ENCODE peak calls at places on chromosomes 3 and 15, in six cellular contexts. One of them, this sample, is unnamed.

GRCh38 chr3:54891540-54891897 is 36.3 kb downstream of the LRTM1 start:
- DNase-seq in coronary artery: peak; percentile 76
- DNase-seq in retinal pigment epithelial cell: peak; percentile 82
- DNase-seq in lung: peak; percentile 84
- DNase-seq in lower lobe of right lung: peak; percentile 73
- DNase-seq in GM23338: no peak
- DNase-seq in this sample: peak; percentile 89

GRCh38 chr3:123623346-123623880 is 38.6 kb upstream of the HACD2 start:
- DNase-seq in lower lobe of right lung: no peak
- DNase-seq in GM23338: no peak
- DNase-seq in lung: no peak
- DNase-seq in retinal pigment epithelial cell: no peak
- DNase-seq in coronary artery: peak; percentile 60
- DNase-seq in this sample: no peak

GRCh38 chr15:89575656-89576416 is 567 bp downstream of the TICRR start:
- DNase-seq in retinal pigment epithelial cell: no peak
- DNase-seq in lung: no peak
- DNase-seq in coronary artery: peak; percentile 78
- DNase-seq in lower lobe of right lung: no peak
- DNase-seq in GM23338: peak; percentile 59
- DNase-seq in this sample: no peak

GRCh38 chr15:84598993-84599392 is 1.8 kb upstream of the ZSCAN2 start:
- DNase-seq in coronary artery: no peak
- DNase-seq in retinal pigment epithelial cell: no peak
- DNase-seq in lower lobe of right lung: no peak
- DNase-seq in lung: no peak
- DNase-seq in GM23338: peak; percentile 83
- DNase-seq in this sample: no peak

GRCh38 chr3:195208183-195208582 is 62.8 kb downstream of the XXYLT1 start:
- DNase-seq in retinal pigment epithelial cell: no peak
- DNase-seq in lung: peak; percentile 15
- DNase-seq in GM23338: no peak
- DNase-seq in lower lobe of right lung: no peak
- DNase-seq in coronary artery: no peak
- DNase-seq in this sample: no peak

GRCh38 chr3:142990706-142991105 is 10.7 kb upstream of the U2SURP start:
- DNase-seq in retinal pigment epithelial cell: no peak
- DNase-seq in GM23338: no peak
- DNase-seq in lower lobe of right lung: no peak
- DNase-seq in lung: no peak
- DNase-seq in coronary artery: no peak
- DNase-seq in this sample: no peak

GRCh38 chr15:35068861-35069260 is 16.2 kb downstream of the NANOGP8 start:
- DNase-seq in lung: no peak
- DNase-seq in coronary artery: no peak
- DNase-seq in GM23338: no peak
- DNase-seq in lower lobe of right lung: no peak
- DNase-seq in retinal pigment epithelial cell: no peak
- DNase-seq in this sample: no peak

GRCh38 chr3:169085827-169086226 is 577.7 kb downstream of the MECOM start:
- DNase-seq in coronary artery: no peak
- DNase-seq in GM23338: peak; percentile 68
- DNase-seq in lung: no peak
- DNase-seq in retinal pigment epithelial cell: no peak
- DNase-seq in lower lobe of right lung: no peak
- DNase-seq in this sample: peak; percentile 26

GRCh38 chr3:149727676-149728075 is 24.6 kb downstream of the COMMD2 start:
- DNase-seq in GM23338: no peak
- DNase-seq in lower lobe of right lung: no peak
- DNase-seq in retinal pigment epithelial cell: no peak
- DNase-seq in coronary artery: no peak
- DNase-seq in lung: no peak
- DNase-seq in this sample: no peak

GRCh38 chr3:142850395-142851023 is 38.4 kb downstream of the PCOLCE2 start:
- DNase-seq in coronary artery: no peak
- DNase-seq in lower lobe of right lung: peak; percentile 66
- DNase-seq in retinal pigment epithelial cell: peak; percentile 65
- DNase-seq in lung: peak; percentile 66
- DNase-seq in GM23338: no peak
- DNase-seq in this sample: peak; percentile 88

GRCh38 chr3:11690863-11691833 is 47.4 kb upstream of the VGLL4 start:
- DNase-seq in lower lobe of right lung: no peak
- DNase-seq in coronary artery: no peak
- DNase-seq in lung: no peak
- DNase-seq in GM23338: peak; percentile 72
- DNase-seq in retinal pigment epithelial cell: peak; percentile 39
- DNase-seq in this sample: peak; percentile 70

GRCh38 chr15:99433026-99433756 is 132.6 kb upstream of the MEF2A start:
- DNase-seq in retinal pigment epithelial cell: no peak
- DNase-seq in coronary artery: no peak
- DNase-seq in lower lobe of right lung: peak; percentile 75
- DNase-seq in GM23338: no peak
- DNase-seq in lung: no peak
- DNase-seq in this sample: no peak

GRCh38 chr3:35931867-35932266 is 292.5 kb downstream of the ARPP21 start:
- DNase-seq in lower lobe of right lung: no peak
- DNase-seq in lung: no peak
- DNase-seq in retinal pigment epithelial cell: no peak
- DNase-seq in coronary artery: no peak
- DNase-seq in GM23338: no peak
- DNase-seq in this sample: no peak

GRCh38 chr15:70165811-70166284 is 68.1 kb upstream of the TLE3 start:
- DNase-seq in lung: no peak
- DNase-seq in retinal pigment epithelial cell: no peak
- DNase-seq in coronary artery: no peak
- DNase-seq in GM23338: no peak
- DNase-seq in lower lobe of right lung: no peak
- DNase-seq in this sample: no peak

GRCh38 chr3:125958511-125959316 is 10.3 kb upstream of the ROPN1B start:
- DNase-seq in GM23338: peak; percentile 80
- DNase-seq in lung: no peak
- DNase-seq in retinal pigment epithelial cell: no peak
- DNase-seq in coronary artery: no peak
- DNase-seq in lower lobe of right lung: peak; percentile 43
- DNase-seq in this sample: no peak

GRCh38 chr3:174397848-174398247 is 461.3 kb upstream of the NAALADL2 start:
- DNase-seq in coronary artery: no peak
- DNase-seq in lung: no peak
- DNase-seq in lower lobe of right lung: no peak
- DNase-seq in retinal pigment epithelial cell: no peak
- DNase-seq in GM23338: peak; percentile 54
- DNase-seq in this sample: no peak

GRCh38 chr3:88991496-88991895 is 115.9 kb upstream of the EPHA3 start:
- DNase-seq in lower lobe of right lung: no peak
- DNase-seq in coronary artery: no peak
- DNase-seq in lung: no peak
- DNase-seq in retinal pigment epithelial cell: no peak
- DNase-seq in GM23338: no peak
- DNase-seq in this sample: peak; percentile 5

GRCh38 chr3:58487140-58487886 is 4.6 kb upstream of the KCTD6 start:
- DNase-seq in lung: no peak
- DNase-seq in retinal pigment epithelial cell: no peak
- DNase-seq in GM23338: no peak
- DNase-seq in lower lobe of right lung: no peak
- DNase-seq in coronary artery: no peak
- DNase-seq in this sample: no peak

GRCh38 chr3:7307410-7307809 is 446.5 kb downstream of the GRM7 start:
- DNase-seq in lung: no peak
- DNase-seq in retinal pigment epithelial cell: no peak
- DNase-seq in lower lobe of right lung: no peak
- DNase-seq in coronary artery: no peak
- DNase-seq in GM23338: no peak
- DNase-seq in this sample: no peak

GRCh38 chr3:118501152-118501551 is 533.5 kb downstream of the IGSF11 start:
- DNase-seq in coronary artery: no peak
- DNase-seq in lung: peak; percentile 29
- DNase-seq in lower lobe of right lung: peak; percentile 46
- DNase-seq in retinal pigment epithelial cell: peak; percentile 26
- DNase-seq in GM23338: peak; percentile 69
- DNase-seq in this sample: no peak

GRCh38 chr3:43948013-43948412 is 257.3 kb downstream of the ABHD5 start:
- DNase-seq in coronary artery: no peak
- DNase-seq in GM23338: no peak
- DNase-seq in retinal pigment epithelial cell: no peak
- DNase-seq in lung: no peak
- DNase-seq in lower lobe of right lung: no peak
- DNase-seq in this sample: no peak

GRCh38 chr15:53962646-53963561 is 15.3 kb upstream of the UNC13C start:
- DNase-seq in GM23338: peak; percentile 32
- DNase-seq in lung: peak; percentile 29
- DNase-seq in lower lobe of right lung: peak; percentile 49
- DNase-seq in coronary artery: no peak
- DNase-seq in retinal pigment epithelial cell: no peak
- DNase-seq in this sample: no peak

GRCh38 chr3:65412591-65412990 is 626.1 kb downstream of the MAGI1 start:
- DNase-seq in lung: no peak
- DNase-seq in GM23338: peak; percentile 35
- DNase-seq in lower lobe of right lung: no peak
- DNase-seq in coronary artery: no peak
- DNase-seq in retinal pigment epithelial cell: no peak
- DNase-seq in this sample: no peak

GRCh38 chr3:182248349-182248880 is 536.7 kb downstream of the SOX2 start:
- DNase-seq in lower lobe of right lung: no peak
- DNase-seq in GM23338: no peak
- DNase-seq in coronary artery: no peak
- DNase-seq in lung: no peak
- DNase-seq in retinal pigment epithelial cell: no peak
- DNase-seq in this sample: no peak

DNA sequence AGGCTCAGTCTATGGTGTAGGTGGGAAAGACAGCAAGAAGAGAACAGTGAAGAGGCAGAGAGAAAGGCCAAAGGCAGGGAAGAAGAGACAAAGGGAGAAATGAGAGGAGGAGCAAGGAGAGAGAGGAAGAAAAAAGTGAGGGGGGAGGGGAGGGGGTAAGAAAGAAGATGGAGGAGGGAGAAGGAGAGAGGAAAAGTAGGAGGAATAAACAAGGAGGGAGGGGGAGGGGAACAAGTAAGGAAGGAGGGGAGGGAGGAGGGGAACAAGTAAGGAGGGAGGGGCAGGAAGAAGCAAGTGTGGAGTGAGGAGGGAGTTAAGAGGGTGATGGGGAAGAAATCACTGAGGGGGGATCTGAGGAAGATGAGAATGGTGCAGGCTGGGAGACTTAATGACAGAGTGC is 45.5 kb upstream of the FGD5 start:
- DNase-seq in retinal pigment epithelial cell: no peak
- DNase-seq in lower lobe of right lung: no peak
- DNase-seq in GM23338: peak; percentile 57
- DNase-seq in coronary artery: no peak
- DNase-seq in lung: peak; percentile 1
- DNase-seq in this sample: no peak
- H3K4me3 ChIP-seq in retinal pigment epithelial cell: no peak overlapping the region
- H3K4me3 ChIP-seq in lower lobe of right lung: no peak overlapping the region
- H3K4me3 ChIP-seq in GM23338: no peak overlapping the region
- H3K4me3 ChIP-seq in coronary artery: no peak overlapping the region
- H3K4me3 ChIP-seq in lung: no peak overlapping the region
- H3K4me3 ChIP-seq in this sample: no peak overlapping the region

GRCh38 chr3:128167646-128167972 is 14.3 kb downstream of the EEFSEC start:
- DNase-seq in retinal pigment epithelial cell: no peak
- DNase-seq in GM23338: no peak
- DNase-seq in coronary artery: no peak
- DNase-seq in lung: no peak
- DNase-seq in lower lobe of right lung: no peak
- DNase-seq in this sample: no peak
- H3K4me3 ChIP-seq in retinal pigment epithelial cell: no peak overlapping the region
- H3K4me3 ChIP-seq in GM23338: no peak overlapping the region
- H3K4me3 ChIP-seq in coronary artery: no peak overlapping the region
- H3K4me3 ChIP-seq in lung: no peak overlapping the region
- H3K4me3 ChIP-seq in lower lobe of right lung: no peak overlapping the region
- H3K4me3 ChIP-seq in this sample: no peak overlapping the region

GRCh38 chr15:93066834-93067648 is 22.0 kb downstream of the RGMA start:
- DNase-seq in lung: no peak
- DNase-seq in retinal pigment epithelial cell: no peak
- DNase-seq in GM23338: no peak
- DNase-seq in coronary artery: no peak
- DNase-seq in lower lobe of right lung: no peak
- DNase-seq in this sample: no peak
- H3K4me3 ChIP-seq in lung: no peak overlapping the region
- H3K4me3 ChIP-seq in retinal pigment epithelial cell: no peak overlapping the region
- H3K4me3 ChIP-seq in GM23338: no peak overlapping the region
- H3K4me3 ChIP-seq in coronary artery: peak overlapping the region; percentile 28
- H3K4me3 ChIP-seq in lower lobe of right lung: no peak overlapping the region
- H3K4me3 ChIP-seq in this sample: no peak overlapping the region

GRCh38 chr15:82177291-82178010 is 85.1 kb downstream of the EFL1 start:
- DNase-seq in lower lobe of right lung: no peak
- DNase-seq in GM23338: no peak
- DNase-seq in lung: no peak
- DNase-seq in coronary artery: no peak
- DNase-seq in retinal pigment epithelial cell: no peak
- DNase-seq in this sample: no peak
- H3K4me3 ChIP-seq in lower lobe of right lung: no peak overlapping the region
- H3K4me3 ChIP-seq in GM23338: no peak overlapping the region
- H3K4me3 ChIP-seq in lung: no peak overlapping the region
- H3K4me3 ChIP-seq in coronary artery: no peak overlapping the region
- H3K4me3 ChIP-seq in retinal pigment epithelial cell: no peak overlapping the region
- H3K4me3 ChIP-seq in this sample: no peak overlapping the region

DNA sequence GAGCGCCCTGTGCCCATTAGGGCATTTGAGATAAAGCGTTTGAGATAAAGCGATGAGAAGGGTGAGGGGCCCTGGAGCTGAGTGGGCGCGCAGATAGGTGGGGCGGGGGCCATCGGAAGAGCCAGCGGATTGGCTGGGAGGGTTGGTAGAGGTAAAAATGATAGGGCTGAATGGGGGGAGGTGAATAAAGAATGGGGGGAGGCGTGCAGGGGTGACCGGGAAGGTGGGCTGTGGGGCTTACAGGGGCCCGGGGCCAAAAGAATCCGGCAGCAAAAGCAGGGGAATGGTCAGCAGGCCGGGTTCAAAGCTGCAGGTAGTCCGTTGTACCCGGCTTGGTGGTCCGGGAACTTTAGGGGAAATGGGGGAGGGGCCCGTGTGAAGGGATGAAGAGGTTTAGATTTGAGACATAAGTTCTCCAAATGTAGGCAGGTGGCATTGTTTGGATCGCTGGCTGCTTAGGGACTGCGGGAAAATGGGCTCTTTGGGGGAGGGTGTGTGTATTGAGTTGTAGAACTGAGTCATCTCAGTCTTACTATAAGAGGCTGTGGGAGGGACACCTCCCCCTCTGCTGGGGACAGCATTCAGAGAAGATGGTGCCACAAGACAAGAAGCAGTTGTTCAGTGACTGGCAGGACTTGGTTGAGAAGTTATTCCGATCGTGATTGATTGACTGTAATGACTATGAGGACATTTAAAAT is 623 bp downstream of the ARID3B start:
- DNase-seq in retinal pigment epithelial cell: no peak
- DNase-seq in GM23338: peak; percentile 62
- DNase-seq in coronary artery: peak; percentile 75
- DNase-seq in lower lobe of right lung: peak; percentile 50
- DNase-seq in lung: peak; percentile 38
- DNase-seq in this sample: no peak
- H3K4me3 ChIP-seq in retinal pigment epithelial cell: peak overlapping the region; percentile 83
- H3K4me3 ChIP-seq in GM23338: peak overlapping the region; percentile 99
- H3K4me3 ChIP-seq in coronary artery: peak overlapping the region; percentile 84
- H3K4me3 ChIP-seq in lower lobe of right lung: peak overlapping the region; percentile 89
- H3K4me3 ChIP-seq in lung: peak overlapping the region; percentile 73
- H3K4me3 ChIP-seq in this sample: peak overlapping the region; percentile 85

DNA sequence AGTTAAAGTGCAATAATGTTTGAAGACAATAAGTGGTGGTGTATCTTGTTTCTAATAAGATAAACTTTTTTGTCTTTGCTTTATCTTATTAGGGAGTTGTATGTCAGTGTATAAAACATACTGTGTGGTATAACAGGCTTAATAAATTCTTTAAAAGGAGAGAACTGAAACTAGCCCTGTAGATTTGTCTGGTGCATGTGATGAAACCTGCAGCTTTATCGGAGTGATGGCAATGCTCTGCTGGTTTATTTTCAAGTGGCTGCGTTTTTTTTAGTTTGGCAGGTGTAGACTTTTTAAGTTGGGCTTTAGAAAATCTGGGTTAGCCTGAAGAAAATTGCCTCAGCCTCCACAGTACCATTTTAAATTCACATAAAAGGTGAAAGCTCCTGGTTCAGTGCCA is 2.7 kb downstream of the RPL15 start:
- DNase-seq in GM23338: no peak
- DNase-seq in lower lobe of right lung: no peak
- DNase-seq in lung: no peak
- DNase-seq in coronary artery: no peak
- DNase-seq in retinal pigment epithelial cell: no peak
- DNase-seq in this sample: no peak
- H3K4me3 ChIP-seq in GM23338: no peak overlapping the region
- H3K4me3 ChIP-seq in lower lobe of right lung: no peak overlapping the region
- H3K4me3 ChIP-seq in lung: no peak overlapping the region
- H3K4me3 ChIP-seq in coronary artery: no peak overlapping the region
- H3K4me3 ChIP-seq in retinal pigment epithelial cell: peak overlapping the region; percentile 9
- H3K4me3 ChIP-seq in this sample: no peak overlapping the region